ENCODE peak calls at places on chromosomes 5 and 9, in five cellular contexts. Y is H1, E is HepG2, C is NT2/D1, W is GM12878. M is an unnamed sample.

GRCh38 chr5:113340537-113340936 is 94.3 kb downstream of the TSSK1B start:
- DNase-seq in E (no peak), W (no peak), Y (no peak), C (no peak), M (no peak)

GRCh38 chr9:114282104-114282485 is 40.8 kb upstream of the ORM1 start:
- DNase-seq in W (no peak), C (no peak), E (no peak), Y (no peak), M (no peak)

GRCh38 chr5:6184481-6184880 is 193.9 kb downstream of the MED10 start:
- DNase-seq in Y (no peak), E (no peak), W (no peak), C (no peak), M (no peak)

GRCh38 chr9:90915693-90916092 is 114.1 kb downstream of the SYK start:
- DNase-seq in Y (no peak), E (no peak), C (peak; percentile 43), W (no peak), M (peak; percentile 50)

GRCh38 chr5:124596595-124597388 is 149.6 kb downstream of the ZNF608 start:
- DNase-seq in E (peak; percentile 89), Y (no peak), W (no peak), C (no peak), M (no peak)

GRCh38 chr5:55634866-55635265 is 77.3 kb downstream of the SLC38A9 start:
- DNase-seq in E (no peak), C (no peak), W (no peak), Y (no peak), M (no peak)

GRCh38 chr5:53109041-53109435 is 519 bp downstream of the MOCS2 start:
- DNase-seq in Y (no peak), E (peak; percentile 35), W (peak; percentile 13), C (no peak), M (no peak)

GRCh38 chr5:125722550-125722949 is 700.7 kb upstream of the GRAMD2B start:
- DNase-seq in W (no peak), E (no peak), C (no peak), Y (no peak), M (no peak)

GRCh38 chr9:71766663-71767062 is 1.6 kb downstream of the CEMIP2 start:
- DNase-seq in W (peak; percentile 9), C (no peak), E (peak; percentile 87), Y (no peak), M (no peak)

GRCh38 chr5:31485376-31486207 is 46.3 kb downstream of the DROSHA start:
- DNase-seq in C (no peak), E (no peak), Y (no peak), W (no peak), M (no peak)

GRCh38 chr9:73143606-73144328 is 7.9 kb upstream of the ANXA1 start:
- DNase-seq in C (no peak), E (no peak), W (no peak), Y (no peak), M (no peak)

GRCh38 chr5:178545941-178546674 is 44.1 kb downstream of the COL23A1 start:
- DNase-seq in C (no peak), E (no peak), W (no peak), Y (no peak), M (no peak)

GRCh38 chr5:166710275-166710674 is 1581.2 kb upstream of the WWC1 start:
- DNase-seq in C (no peak), W (no peak), E (no peak), Y (no peak), M (no peak)

GRCh38 chr9:128729766-128730517 is 6.0 kb upstream of the ZDHHC12 start:
- DNase-seq in Y (no peak), C (no peak), E (no peak), W (no peak), M (no peak)

GRCh38 chr5:52996966-52997365 is 7.8 kb downstream of the ITGA2 start:
- DNase-seq in W (no peak), Y (no peak), C (no peak), E (no peak), M (no peak)

GRCh38 chr5:145829708-145830361 is 5.3 kb downstream of the PRELID2 start:
- DNase-seq in E (peak; percentile 31), Y (no peak), W (no peak), C (no peak), M (no peak)

GRCh38 chr5:118199801-118200200 is 788.5 kb downstream of the DTWD2 start:
- DNase-seq in E (no peak), C (no peak), W (no peak), Y (no peak), M (no peak)

GRCh38 chr9:75087824-75088645 is at the start of the genes NMRK1 and OSTF1:
- DNase-seq in E (peak; percentile 86), W (peak; percentile 64), C (peak; percentile 90), Y (peak; percentile 81), M (peak; percentile 88)

GRCh38 chr9:134236001-134236421 is 71.6 kb upstream of the RNU6ATAC start:
- DNase-seq in E (no peak), W (no peak), Y (no peak), C (no peak), M (no peak)

GRCh38 chr5:103347729-103348128 is 89.2 kb downstream of the MACIR start:
- DNase-seq in W (no peak), Y (no peak), C (no peak), E (peak; percentile 54), M (no peak)

GRCh38 chr5:52840286-52841050 is 52.8 kb downstream of the ITGA1 start:
- DNase-seq in E (no peak), W (no peak), C (no peak), Y (no peak), M (peak; percentile 49)

GRCh38 chr5:2475902-2476301 is 275.6 kb downstream of the IRX2 start:
- DNase-seq in W (no peak), Y (no peak), E (no peak), C (no peak), M (no peak)

GRCh38 chr9:107044872-107045271 is 181.9 kb downstream of the ZNF462 start:
- DNase-seq in C (no peak), E (no peak), Y (no peak), W (no peak), M (peak; percentile 12)

GRCh38 chr9:76643399-76644117 is 120.7 kb upstream of the PCA3 start:
- DNase-seq in Y (no peak), W (no peak), E (no peak), C (no peak), M (no peak)

GRCh38 chr5:169811680-169812079 is 168.6 kb downstream of the INSYN2B start:
- DNase-seq in E (no peak), W (no peak), C (no peak), Y (no peak), M (no peak)

GRCh38 chr9:127418037-127418471 is 6.1 kb upstream of the ZNF79 start:
- DNase-seq in W (no peak), C (peak; percentile 62), E (peak; percentile 44), Y (peak; percentile 43), M (peak; percentile 57)

GRCh38 chr9:127415657-127416056 is 8.5 kb upstream of the ZNF79 start:
- DNase-seq in Y (no peak), E (no peak), C (no peak), W (no peak), M (no peak)

GRCh38 chr9:127419306-127419705 is 4.9 kb upstream of the ZNF79 start:
- DNase-seq in W (no peak), Y (no peak), C (no peak), E (no peak), M (no peak)

GRCh38 chr9:127415158-127415557 is 9.0 kb upstream of the ZNF79 start:
- DNase-seq in C (no peak), W (no peak), Y (no peak), E (no peak), M (no peak)

GRCh38 chr9:127417130-127418036 is 6.8 kb upstream of the ZNF79 start:
- DNase-seq in C (no peak), W (no peak), E (no peak), Y (no peak), M (no peak)
- TF ChIP-seq SUZ12 in C (no peak), W (no peak), E (no peak), Y (no peak), M (no peak)

GRCh38 chr9:136794281-136795026 is 1.7 kb upstream of the CCDC183 start:
- DNase-seq in E (no peak), W (no peak), Y (no peak), C (no peak), M (no peak)
- TF ChIP-seq SUZ12 in E (no peak), W (no peak), Y (no peak), C (no peak), M (no peak)

GRCh38 chr9:447230-448025 is 232.8 kb downstream of the DOCK8 start:
- DNase-seq in E (no peak), Y (no peak), C (no peak), W (no peak), M (no peak)

GRCh38 chr9:446074-446699 is 231.5 kb downstream of the DOCK8 start:
- DNase-seq in Y (no peak), W (no peak), C (no peak), E (no peak), M (no peak)

GRCh38 chr9:445033-445432 is 230.4 kb downstream of the DOCK8 start:
- DNase-seq in E (no peak), C (no peak), W (no peak), Y (no peak), M (no peak)

GRCh38 chr9:450057-450456 is 235.4 kb downstream of the DOCK8 start:
- DNase-seq in Y (no peak), W (no peak), C (no peak), E (no peak), M (no peak)

GRCh38 chr9:450561-450960 is 235.9 kb downstream of the DOCK8 start:
- DNase-seq in Y (no peak), E (no peak), C (no peak), W (no peak), M (no peak)
- TF ChIP-seq SUZ12 in Y (no peak), E (no peak), C (no peak), W (no peak), M (no peak)

DNA sequence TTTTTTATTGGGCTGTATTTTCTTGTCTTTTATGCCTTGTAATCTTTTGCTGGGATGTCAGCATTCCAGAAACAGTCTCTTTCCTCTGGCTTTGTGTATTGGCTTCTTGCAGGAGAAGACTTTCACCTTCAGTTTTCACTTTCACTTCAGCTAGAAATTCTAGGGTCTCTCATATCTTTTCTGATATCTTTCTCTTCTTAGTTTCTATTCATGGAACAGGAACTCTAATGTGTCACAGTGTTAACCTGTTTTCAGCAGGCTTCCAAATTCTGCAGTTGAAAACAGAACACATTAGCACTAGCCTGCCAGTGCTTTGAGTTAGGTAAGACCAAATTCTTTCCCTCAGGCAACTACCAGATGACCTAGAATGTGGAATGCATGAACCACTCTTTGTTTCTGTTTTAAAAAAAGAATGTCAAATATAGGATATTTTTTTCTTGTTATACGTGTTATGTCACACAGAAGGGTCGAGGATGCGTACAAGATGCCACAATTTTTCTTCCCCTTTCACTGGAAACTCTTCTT is 164.7 kb downstream of the TUSC1 start:
- DNase-seq in Y (no peak), E (no peak), W (no peak), C (no peak), M (no peak)
- TF ChIP-seq SUZ12 in Y (no peak), E (no peak), W (no peak), C (no peak), M (no peak)

M was measured in HEK293T.